ENCODE peak calls at places on chromosomes 16 and 17, in four cellular contexts. One of them, this sample, is unnamed.

GRCh38 chr17:79777844-79778503 is at the start of gene CBX2:
- DNase-seq in K562: peak; percentile 98
- DNase-seq in IMR-90: peak; percentile 42
- DNase-seq in endothelial cell of umbilical vein: peak; percentile 58
- DNase-seq in this sample: no peak

GRCh38 chr16:54821731-54822130 is 108.9 kb upstream of the IRX5 start:
- DNase-seq in endothelial cell of umbilical vein: no peak
- DNase-seq in IMR-90: no peak
- DNase-seq in K562: no peak
- DNase-seq in this sample: peak; percentile 17

GRCh38 chr16:11836653-11837244 is 14.6 kb downstream of the RSL1D1 start:
- DNase-seq in IMR-90: peak; percentile 87
- DNase-seq in K562: no peak
- DNase-seq in endothelial cell of umbilical vein: peak; percentile 36
- DNase-seq in this sample: no peak

GRCh38 chr17:39208893-39209292 is 8.8 kb downstream of the RPL19 start:
- DNase-seq in endothelial cell of umbilical vein: no peak
- DNase-seq in IMR-90: no peak
- DNase-seq in K562: no peak
- DNase-seq in this sample: no peak

GRCh38 chr16:48126801-48127644 is 28.8 kb downstream of the ABCC12 start:
- DNase-seq in IMR-90: peak; percentile 98
- DNase-seq in K562: no peak
- DNase-seq in endothelial cell of umbilical vein: peak; percentile 57
- DNase-seq in this sample: peak; percentile 38

GRCh38 chr17:78151514-78152008 is 5.4 kb downstream of the C17orf99 start:
- DNase-seq in IMR-90: no peak
- DNase-seq in K562: no peak
- DNase-seq in endothelial cell of umbilical vein: no peak
- DNase-seq in this sample: no peak

GRCh38 chr17:60493847-60494321 is 32.2 kb downstream of the APPBP2 start:
- DNase-seq in endothelial cell of umbilical vein: no peak
- DNase-seq in K562: no peak
- DNase-seq in IMR-90: peak; percentile 60
- DNase-seq in this sample: no peak

GRCh38 chr17:8004899-8005298 is 2.5 kb downstream of the GUCY2D start:
- DNase-seq in endothelial cell of umbilical vein: no peak
- DNase-seq in K562: no peak
- DNase-seq in IMR-90: peak; percentile 79
- DNase-seq in this sample: no peak

GRCh38 chr17:39177256-39177655 is 11.3 kb upstream of the ARL5C start:
- DNase-seq in K562: peak; percentile 46
- DNase-seq in endothelial cell of umbilical vein: no peak
- DNase-seq in IMR-90: no peak
- DNase-seq in this sample: no peak

GRCh38 chr16:56032072-56032471 is 156.9 kb upstream of the CES5A start:
- DNase-seq in IMR-90: no peak
- DNase-seq in endothelial cell of umbilical vein: no peak
- DNase-seq in K562: no peak
- DNase-seq in this sample: no peak

GRCh38 chr17:55693244-55694216 is 29.1 kb downstream of the TMEM100 start:
- DNase-seq in IMR-90: peak; percentile 4
- DNase-seq in K562: no peak
- DNase-seq in endothelial cell of umbilical vein: no peak
- DNase-seq in this sample: no peak

GRCh38 chr16:49441366-49441780 is 67.8 kb downstream of the C16orf78 start:
- DNase-seq in IMR-90: no peak
- DNase-seq in endothelial cell of umbilical vein: no peak
- DNase-seq in K562: no peak
- DNase-seq in this sample: no peak

GRCh38 chr16:3754772-3755171 is 37.4 kb upstream of the TRAP1 start:
- DNase-seq in IMR-90: peak; percentile 4
- DNase-seq in K562: no peak
- DNase-seq in endothelial cell of umbilical vein: no peak
- DNase-seq in this sample: no peak

GRCh38 chr16:53446090-53446489 is 11.8 kb downstream of the RBL2 start:
- DNase-seq in K562: no peak
- DNase-seq in IMR-90: no peak
- DNase-seq in endothelial cell of umbilical vein: no peak
- DNase-seq in this sample: no peak

GRCh38 chr17:13736915-13737314 is 135.2 kb upstream of the HS3ST3A1 start:
- DNase-seq in K562: no peak
- DNase-seq in endothelial cell of umbilical vein: no peak
- DNase-seq in IMR-90: peak; percentile 46
- DNase-seq in this sample: no peak

GRCh38 chr16:73483076-73483791 is 435.3 kb upstream of the ZFHX3 start:
- DNase-seq in endothelial cell of umbilical vein: no peak
- DNase-seq in K562: no peak
- DNase-seq in IMR-90: no peak
- DNase-seq in this sample: no peak

GRCh38 chr17:14790518-14790917 is 474.6 kb downstream of the PMP22 start:
- DNase-seq in K562: no peak
- DNase-seq in endothelial cell of umbilical vein: no peak
- DNase-seq in IMR-90: peak; percentile 55
- DNase-seq in this sample: no peak

GRCh38 chr17:47998044-47998443 is 27.1 kb downstream of the CDK5RAP3 start:
- DNase-seq in IMR-90: no peak
- DNase-seq in endothelial cell of umbilical vein: no peak
- DNase-seq in K562: no peak
- DNase-seq in this sample: no peak

GRCh38 chr17:78746263-78746948 is 35.7 kb downstream of the CYTH1 start:
- DNase-seq in K562: no peak
- DNase-seq in endothelial cell of umbilical vein: no peak
- DNase-seq in IMR-90: no peak
- DNase-seq in this sample: no peak

GRCh38 chr17:74011963-74012362 is 191.5 kb upstream of the RPL38 start:
- DNase-seq in IMR-90: no peak
- DNase-seq in K562: no peak
- DNase-seq in endothelial cell of umbilical vein: no peak
- DNase-seq in this sample: no peak

GRCh38 chr17:21289902-21290571 is 5.5 kb downstream of the MAP2K3 start:
- DNase-seq in K562: no peak
- DNase-seq in endothelial cell of umbilical vein: no peak
- DNase-seq in IMR-90: no peak
- DNase-seq in this sample: no peak

GRCh38 chr16:3874794-3875692 is 5.5 kb downstream of the CREBBP start:
- DNase-seq in endothelial cell of umbilical vein: no peak
- DNase-seq in K562: no peak
- DNase-seq in IMR-90: no peak
- DNase-seq in this sample: no peak

GRCh38 chr16:67528870-67529638 is 425 bp downstream of the RIPOR1 start:
- DNase-seq in K562: no peak
- DNase-seq in IMR-90: peak; percentile 32
- DNase-seq in endothelial cell of umbilical vein: peak; percentile 47
- DNase-seq in this sample: no peak

GRCh38 chr17:17633310-17633709 is 41.8 kb upstream of the PEMT start:
- DNase-seq in IMR-90: no peak
- DNase-seq in K562: no peak
- DNase-seq in endothelial cell of umbilical vein: no peak
- DNase-seq in this sample: no peak

GRCh38 chr16:56190903-56191806 is at the start of gene GNAO1:
- DNase-seq in endothelial cell of umbilical vein: peak; percentile 12
- DNase-seq in K562: peak; percentile 85
- DNase-seq in IMR-90: peak; percentile 51
- DNase-seq in this sample: no peak

GRCh38 chr17:40072481-40073346 is 9.9 kb downstream of the THRA start:
- DNase-seq in endothelial cell of umbilical vein: no peak
- DNase-seq in IMR-90: no peak
- DNase-seq in K562: peak; percentile 64
- DNase-seq in this sample: no peak

GRCh38 chr16:48353565-48354163 is 31.5 kb downstream of the SIAH1 start:
- DNase-seq in endothelial cell of umbilical vein: peak; percentile 75
- DNase-seq in K562: peak; percentile 80
- DNase-seq in IMR-90: peak; percentile 75
- DNase-seq in this sample: peak; percentile 35

GRCh38 chr17:57983446-57983845 is 4.6 kb downstream of the VEZF1 start:
- DNase-seq in endothelial cell of umbilical vein: no peak
- DNase-seq in K562: no peak
- DNase-seq in IMR-90: no peak
- DNase-seq in this sample: no peak

GRCh38 chr16:3007059-3007956 is 5.4 kb upstream of the CLDN9 start:
- DNase-seq in IMR-90: no peak
- DNase-seq in K562: peak; percentile 69
- DNase-seq in endothelial cell of umbilical vein: no peak
- DNase-seq in this sample: no peak

GRCh38 chr16:55207679-55208294 is 116.2 kb upstream of the IRX6 start:
- DNase-seq in K562: no peak
- DNase-seq in endothelial cell of umbilical vein: no peak
- DNase-seq in IMR-90: no peak
- DNase-seq in this sample: no peak

GRCh38 chr16:50861926-50862325 is 120.0 kb downstream of the CYLD start:
- DNase-seq in K562: no peak
- DNase-seq in endothelial cell of umbilical vein: no peak
- DNase-seq in IMR-90: peak; percentile 81
- DNase-seq in this sample: peak; percentile 35

GRCh38 chr17:41624208-41625101 is at the start of gene KRT17:
- DNase-seq in endothelial cell of umbilical vein: no peak
- DNase-seq in IMR-90: no peak
- DNase-seq in K562: peak; percentile 41
- DNase-seq in this sample: peak; percentile 94

GRCh38 chr16:81446318-81447275 is 2.0 kb downstream of the CMIP start:
- DNase-seq in IMR-90: peak; percentile 51
- DNase-seq in K562: no peak
- DNase-seq in endothelial cell of umbilical vein: peak; percentile 35
- DNase-seq in this sample: no peak

GRCh38 chr17:52420555-52421078 is 262.1 kb upstream of the CA10 start:
- DNase-seq in IMR-90: no peak
- DNase-seq in K562: no peak
- DNase-seq in endothelial cell of umbilical vein: no peak
- DNase-seq in this sample: no peak

GRCh38 chr16:73000907-73001521 is 46.9 kb downstream of the ZFHX3 start:
- DNase-seq in K562: no peak
- DNase-seq in IMR-90: no peak
- DNase-seq in endothelial cell of umbilical vein: no peak
- DNase-seq in this sample: no peak

GRCh38 chr17:36856921-36857381 is 80.3 kb upstream of the LHX1 start:
- DNase-seq in IMR-90: no peak
- DNase-seq in endothelial cell of umbilical vein: no peak
- DNase-seq in K562: no peak
- DNase-seq in this sample: no peak

GRCh38 chr17:30091771-30092170 is 24.8 kb upstream of the NSRP1 start:
- DNase-seq in K562: no peak
- DNase-seq in endothelial cell of umbilical vein: peak; percentile 56
- DNase-seq in IMR-90: peak; percentile 92
- DNase-seq in this sample: no peak

GRCh38 chr16:29009050-29009837 is 24.4 kb downstream of the LAT start:
- DNase-seq in endothelial cell of umbilical vein: no peak
- DNase-seq in IMR-90: no peak
- DNase-seq in K562: peak; percentile 94
- DNase-seq in this sample: no peak

GRCh38 chr16:14606102-14606501 is 24.0 kb downstream of the PARN start:
- DNase-seq in K562: no peak
- DNase-seq in endothelial cell of umbilical vein: no peak
- DNase-seq in IMR-90: no peak
- DNase-seq in this sample: no peak

GRCh38 chr16:14602443-14602963 is 27.6 kb downstream of the PARN start:
- DNase-seq in IMR-90: no peak
- DNase-seq in K562: no peak
- DNase-seq in endothelial cell of umbilical vein: no peak
- DNase-seq in this sample: no peak

GRCh38 chr16:14600164-14600563 is 29.9 kb downstream of the PARN start:
- DNase-seq in IMR-90: peak; percentile 41
- DNase-seq in K562: peak; percentile 15
- DNase-seq in endothelial cell of umbilical vein: peak; percentile 54
- DNase-seq in this sample: peak; percentile 4
- TF ChIP-seq CTCF in IMR-90: peak; percentile 44
- TF ChIP-seq CTCF in K562: peak; percentile 39
- TF ChIP-seq CTCF in endothelial cell of umbilical vein: peak; percentile 17
- TF ChIP-seq CTCF in this sample: no peak

GRCh38 chr17:3804503-3804931 is 3.5 kb upstream of the ITGAE start:
- DNase-seq in K562: no peak
- DNase-seq in IMR-90: peak; percentile 38
- DNase-seq in endothelial cell of umbilical vein: no peak
- DNase-seq in this sample: no peak
- H3K9me1 ChIP-seq in K562: no peaks in the 10 kb centered on the region
- H3K9me1 ChIP-seq in IMR-90: peaks cover 23% of the 10 kb centered on the region
- H3K9me1 ChIP-seq in endothelial cell of umbilical vein: no peaks in the 10 kb centered on the region
- H3K9me1 ChIP-seq in this sample: no peaks in the 10 kb centered on the region

GRCh38 chr17:27654654-27655524 is 23.9 kb downstream of the LGALS9 start:
- DNase-seq in K562: peak; percentile 91
- DNase-seq in endothelial cell of umbilical vein: peak; percentile 66
- DNase-seq in IMR-90: peak; percentile 45
- DNase-seq in this sample: peak; percentile 21
- TF ChIP-seq CTCF in K562: peak; percentile 89
- TF ChIP-seq CTCF in endothelial cell of umbilical vein: peak; percentile 91
- TF ChIP-seq CTCF in IMR-90: peak; percentile 73
- TF ChIP-seq CTCF in this sample: peak; percentile 65

DNA sequence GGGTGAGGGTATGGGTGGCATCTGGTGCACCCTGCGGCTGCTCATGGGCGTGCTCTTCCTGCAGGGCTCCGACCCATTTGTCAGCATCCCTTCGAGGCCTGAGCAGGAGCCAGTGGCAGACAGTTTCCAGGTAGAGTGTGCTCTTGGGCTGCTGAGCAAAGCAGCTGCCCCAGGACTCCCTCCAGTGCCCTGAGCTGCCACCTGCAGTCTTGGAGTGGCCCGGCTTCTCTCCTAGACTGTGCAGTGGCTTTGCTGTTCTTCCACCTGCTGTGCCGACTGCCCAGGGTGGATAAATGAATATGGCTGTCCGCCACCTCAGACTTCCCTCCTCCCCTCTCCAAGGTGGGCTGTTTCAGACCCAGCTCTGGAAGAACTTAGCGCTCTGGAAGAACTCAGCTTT is 10.8 kb upstream of the JPT2 start:
- DNase-seq in IMR-90: no peak
- DNase-seq in endothelial cell of umbilical vein: no peak
- DNase-seq in K562: no peak
- DNase-seq in this sample: no peak
- H3K9me1 ChIP-seq in IMR-90: no peaks in the 10 kb centered on the region
- H3K9me1 ChIP-seq in endothelial cell of umbilical vein: no peaks in the 10 kb centered on the region
- H3K9me1 ChIP-seq in K562: no peaks in the 10 kb centered on the region
- H3K9me1 ChIP-seq in this sample: no peaks in the 10 kb centered on the region

This sample was measured in keratinocyte.